ENCODE peak calls at places on chromosomes 13 and 19, in six cellular contexts. V is tibial nerve; H is stimulated activated CD4-positive, alpha-beta T cell treated with anti-CD3 and anti-CD28 coated beads, Interleukin-1b, Interleukin-23, amount 100 ng/mL, for 1 hour; J is left kidney; Q is adrenal gland; C is KBM-7. L is an unnamed sample.

GRCh38 chr13:31246918-31247317 is 47.1 kb downstream of the B3GLCT start:
- DNase-seq in V (no peak), H (no peak), J (no peak), Q (no peak), C (no peak), L (no peak)

GRCh38 chr19:3732108-3732507 is 23.9 kb downstream of the TJP3 start:
- DNase-seq in V (no peak), H (no peak), J (no peak), Q (no peak), C (no peak), L (no peak)

GRCh38 chr13:32902898-32903297 is 113.3 kb upstream of the KL start:
- DNase-seq in V (peak; percentile 69), H (no peak), J (no peak), Q (peak; percentile 27), C (no peak), L (peak; percentile 78)

GRCh38 chr13:75319244-75319643 is 162.7 kb downstream of the TBC1D4 start:
- DNase-seq in V (no peak), H (no peak), J (no peak), Q (no peak), C (no peak), L (no peak)

GRCh38 chr19:35719402-35720162 is 1.8 kb downstream of the KMT2B start:
- DNase-seq in V (no peak), H (no peak), J (no peak), Q (no peak), C (no peak), L (no peak)

GRCh38 chr19:8361921-8362793 is 1.8 kb upstream of the ANGPTL4 start:
- DNase-seq in V (peak; percentile 86), H (no peak), J (peak; percentile 73), Q (peak; percentile 99), C (peak; percentile 16), L (no peak)

GRCh38 chr13:38045278-38046048 is 175.9 kb upstream of the TRPC4 start:
- DNase-seq in V (no peak), H (no peak), J (peak; percentile 26), Q (no peak), C (peak; percentile 40), L (peak; percentile 76)

GRCh38 chr19:18502236-18502632 is 19.6 kb downstream of the ELL start:
- DNase-seq in V (no peak), H (no peak), J (no peak), Q (no peak), C (no peak), L (no peak)

GRCh38 chr19:14030997-14031718 is 404 bp upstream of the IL27RA start:
- DNase-seq in V (no peak), H (peak; percentile 57), J (no peak), Q (no peak), C (no peak), L (no peak)

GRCh38 chr19:33630880-33631627 is 9.3 kb downstream of the CHST8 start:
- DNase-seq in V (no peak), H (no peak), J (no peak), Q (no peak), C (no peak), L (no peak)

GRCh38 chr13:111335263-111335662 is 14.8 kb downstream of the TEX29 start:
- DNase-seq in V (no peak), H (no peak), J (no peak), Q (no peak), C (no peak), L (no peak)

GRCh38 chr19:6073858-6074708 is 36.2 kb downstream of the RFX2 start:
- DNase-seq in V (no peak), H (no peak), J (no peak), Q (no peak), C (no peak), L (no peak)

GRCh38 chr13:89361909-89362308 is 1690.7 kb downstream of the SLITRK5 start:
- DNase-seq in V (no peak), H (no peak), J (peak; percentile 3), Q (no peak), C (no peak), L (no peak)

GRCh38 chr13:21611385-21611784 is 7.4 kb upstream of the MICU2 start:
- DNase-seq in V (no peak), H (no peak), J (no peak), Q (no peak), C (no peak), L (no peak)

GRCh38 chr19:33859016-33859415 is 62.3 kb downstream of the KCTD15 start:
- DNase-seq in V (no peak), H (no peak), J (no peak), Q (no peak), C (no peak), L (no peak)

GRCh38 chr13:61880576-61881283 is 465.1 kb upstream of the PCDH20 start:
- DNase-seq in V (no peak), H (no peak), J (peak; percentile 31), Q (no peak), C (peak; percentile 62), L (peak; percentile 83)

GRCh38 chr13:27371932-27372331 is 52.5 kb upstream of the GTF3A start:
- DNase-seq in V (no peak), H (no peak), J (no peak), Q (no peak), C (no peak), L (no peak)

GRCh38 chr19:52734340-52734892 is 428 bp downstream of the ZNF611 start:
- DNase-seq in V (no peak), H (no peak), J (peak; percentile 54), Q (no peak), C (no peak), L (no peak)

GRCh38 chr13:41637578-41637977 is 180.2 kb downstream of the RGCC start:
- DNase-seq in V (no peak), H (no peak), J (no peak), Q (no peak), C (no peak), L (no peak)

GRCh38 chr13:37616131-37616530 is 17.6 kb upstream of the POSTN start:
- DNase-seq in V (no peak), H (no peak), J (no peak), Q (no peak), C (no peak), L (no peak)

GRCh38 chr13:91133941-91134772 is 213.3 kb upstream of the MIR17HG start:
- DNase-seq in V (no peak), H (no peak), J (peak; percentile 86), Q (peak; percentile 31), C (peak; percentile 66), L (peak; percentile 79)

GRCh38 chr19:34962281-34962944 is 1.6 kb downstream of the ZNF792 start:
- DNase-seq in V (no peak), H (no peak), J (peak; percentile 8), Q (peak; percentile 33), C (peak; percentile 94), L (peak; percentile 84)

GRCh38 chr13:48156466-48156865 is 61.6 kb upstream of the MED4 start:
- DNase-seq in V (no peak), H (peak; percentile 51), J (no peak), Q (no peak), C (peak; percentile 69), L (peak; percentile 37)

GRCh38 chr19:20482721-20483120 is 82.9 kb downstream of the ZNF737 start:
- DNase-seq in V (no peak), H (no peak), J (peak; percentile 5), Q (no peak), C (no peak), L (peak; percentile 51)

GRCh38 chr13:92761710-92762109 is 464.9 kb upstream of the GPC6 start:
- DNase-seq in V (no peak), H (no peak), J (no peak), Q (no peak), C (no peak), L (peak; percentile 4)

GRCh38 chr19:16896913-16897571 is 8.2 kb downstream of the F2RL3 start:
- DNase-seq in V (peak; percentile 89), H (peak; percentile 14), J (peak; percentile 98), Q (peak; percentile 97), C (no peak), L (peak; percentile 96)

L was measured in mesendoderm.